ENCODE peak calls at places on chromosomes 13 and 19, in eight cellular contexts. One of them, this sample, is unnamed.

GRCh38 chr13:41610426-41610825 is 153.1 kb downstream of the RGCC start:
- DNase-seq in iPS DF 6.9: no peak
- DNase-seq in HCEC 1CT: peak
- DNase-seq in left lobe of liver: no peak
- DNase-seq in NCI-H2081: no peak
- DNase-seq in IMR-90: peak
- DNase-seq in HS-5: peak
- DNase-seq in activated naive CD4-positive, alpha-beta T cell treated with anti-CD3 and anti-CD28 coated beads, Interleukin-2, amount 10 ng/mL, durations not matched to agents 7 days and 5 days: no peak
- DNase-seq in this sample: no peak

GRCh38 chr13:31866099-31866498 is 126.8 kb downstream of the RXFP2 start:
- DNase-seq in activated naive CD4-positive, alpha-beta T cell treated with anti-CD3 and anti-CD28 coated beads, Interleukin-2, amount 10 ng/mL, durations not matched to agents 7 days and 5 days: no peak
- DNase-seq in HCEC 1CT: no peak
- DNase-seq in iPS DF 6.9: no peak
- DNase-seq in NCI-H2081: no peak
- DNase-seq in left lobe of liver: no peak
- DNase-seq in IMR-90: no peak
- DNase-seq in HS-5: no peak
- DNase-seq in this sample: no peak

GRCh38 chr19:18507021-18507726 is 14.7 kb downstream of the ELL start:
- DNase-seq in IMR-90: no peak
- DNase-seq in activated naive CD4-positive, alpha-beta T cell treated with anti-CD3 and anti-CD28 coated beads, Interleukin-2, amount 10 ng/mL, durations not matched to agents 7 days and 5 days: peak
- DNase-seq in left lobe of liver: peak
- DNase-seq in NCI-H2081: no peak
- DNase-seq in iPS DF 6.9: no peak
- DNase-seq in HCEC 1CT: no peak
- DNase-seq in HS-5: no peak
- DNase-seq in this sample: no peak

GRCh38 chr13:25575562-25575961 is 203.8 kb downstream of the ATP8A2 start:
- DNase-seq in iPS DF 6.9: no peak
- DNase-seq in IMR-90: no peak
- DNase-seq in activated naive CD4-positive, alpha-beta T cell treated with anti-CD3 and anti-CD28 coated beads, Interleukin-2, amount 10 ng/mL, durations not matched to agents 7 days and 5 days: no peak
- DNase-seq in HS-5: no peak
- DNase-seq in left lobe of liver: no peak
- DNase-seq in HCEC 1CT: no peak
- DNase-seq in NCI-H2081: peak
- DNase-seq in this sample: no peak

GRCh38 chr19:29075149-29075548 is 137.8 kb downstream of the UQCRFS1 start:
- DNase-seq in iPS DF 6.9: no peak
- DNase-seq in HCEC 1CT: no peak
- DNase-seq in IMR-90: no peak
- DNase-seq in HS-5: no peak
- DNase-seq in activated naive CD4-positive, alpha-beta T cell treated with anti-CD3 and anti-CD28 coated beads, Interleukin-2, amount 10 ng/mL, durations not matched to agents 7 days and 5 days: no peak
- DNase-seq in left lobe of liver: no peak
- DNase-seq in NCI-H2081: no peak
- DNase-seq in this sample: no peak

GRCh38 chr13:72463561-72463960 is 263.9 kb downstream of the MZT1 start:
- DNase-seq in HCEC 1CT: no peak
- DNase-seq in left lobe of liver: no peak
- DNase-seq in IMR-90: no peak
- DNase-seq in activated naive CD4-positive, alpha-beta T cell treated with anti-CD3 and anti-CD28 coated beads, Interleukin-2, amount 10 ng/mL, durations not matched to agents 7 days and 5 days: no peak
- DNase-seq in NCI-H2081: no peak
- DNase-seq in iPS DF 6.9: no peak
- DNase-seq in HS-5: no peak
- DNase-seq in this sample: no peak

GRCh38 chr13:114096031-114096485 is 36.4 kb downstream of the RASA3 start:
- DNase-seq in NCI-H2081: no peak
- DNase-seq in IMR-90: no peak
- DNase-seq in iPS DF 6.9: no peak
- DNase-seq in activated naive CD4-positive, alpha-beta T cell treated with anti-CD3 and anti-CD28 coated beads, Interleukin-2, amount 10 ng/mL, durations not matched to agents 7 days and 5 days: no peak
- DNase-seq in left lobe of liver: no peak
- DNase-seq in HS-5: no peak
- DNase-seq in HCEC 1CT: no peak
- DNase-seq in this sample: no peak

GRCh38 chr19:40530091-40530901 is 46.4 kb upstream of the SHKBP1 start:
- DNase-seq in HCEC 1CT: no peak
- DNase-seq in activated naive CD4-positive, alpha-beta T cell treated with anti-CD3 and anti-CD28 coated beads, Interleukin-2, amount 10 ng/mL, durations not matched to agents 7 days and 5 days: peak
- DNase-seq in IMR-90: no peak
- DNase-seq in left lobe of liver: no peak
- DNase-seq in NCI-H2081: peak
- DNase-seq in HS-5: no peak
- DNase-seq in iPS DF 6.9: no peak
- DNase-seq in this sample: peak